ENCODE peak calls at places on chromosome 10, in ten cellular contexts. X, S, W, R, Y, K, C, E, G and A are unnamed samples.

GRCh38 chr10:52644678-52645434 is 127.7 kb downstream of the MBL2 start:
- DNase-seq in W (no peak), Y (peak; percentile 49), R (peak; percentile 24), G (peak; percentile 0), S (peak; percentile 6), E (peak; percentile 20), K (peak; percentile 32), C (peak; percentile 62), X (peak; percentile 39), A (peak; percentile 69)

GRCh38 chr10:97611473-97611872 is 21.8 kb downstream of the MORN4 start:
- DNase-seq in X (no peak), W (no peak), E (no peak), Y (no peak), R (no peak), C (peak; percentile 7), S (no peak), K (no peak), G (no peak), A (no peak)

GRCh38 chr10:61798711-61799110 is 102.8 kb upstream of the ARID5B start:
- DNase-seq in W (no peak), S (no peak), Y (no peak), C (no peak), R (no peak), E (no peak), X (no peak), K (no peak), G (no peak), A (no peak)

GRCh38 chr10:110535958-110536891 is 31.3 kb upstream of the SMC3 start:
- DNase-seq in S (no peak), E (no peak), R (no peak), W (no peak), X (no peak), G (peak; percentile 62), Y (peak; percentile 73), K (no peak), C (no peak), A (no peak)

GRCh38 chr10:15775513-15775912 is 55.8 kb upstream of the ITGA8 start:
- DNase-seq in W (peak; percentile 59), S (no peak), Y (peak; percentile 77), X (no peak), R (peak; percentile 43), C (no peak), E (no peak), K (no peak), G (no peak), A (no peak)

GRCh38 chr10:132393695-132394181 is 3.3 kb upstream of the PWWP2B start:
- DNase-seq in C (no peak), S (no peak), W (no peak), K (no peak), Y (no peak), X (no peak), E (no peak), G (no peak), R (no peak), A (no peak)

GRCh38 chr10:62810131-62810530 is 5.6 kb downstream of the ADO start:
- DNase-seq in X (no peak), G (no peak), Y (no peak), W (no peak), S (no peak), E (no peak), K (no peak), C (no peak), R (no peak), A (no peak)

GRCh38 chr10:27959093-27959715 is 39.7 kb downstream of the ODAD2 start:
- DNase-seq in X (no peak), C (no peak), S (no peak), G (no peak), E (no peak), W (no peak), R (no peak), Y (peak; percentile 51), K (no peak), A (no peak)

GRCh38 chr10:113052076-113052830 is 102.2 kb downstream of the TCF7L2 start:
- DNase-seq in Y (no peak), R (no peak), X (no peak), S (no peak), K (no peak), E (no peak), W (no peak), G (no peak), C (no peak), A (no peak)

GRCh38 chr10:125012851-125013528 is 71.1 kb downstream of the ZRANB1 start:
- DNase-seq in C (no peak), S (no peak), W (no peak), Y (no peak), K (no peak), X (no peak), R (no peak), E (no peak), G (no peak), A (no peak)

GRCh38 chr10:75159519-75159918 is 48.1 kb downstream of the SAMD8 start:
- DNase-seq in E (no peak), S (no peak), R (no peak), G (no peak), W (no peak), X (no peak), Y (no peak), C (no peak), K (no peak), A (no peak)

GRCh38 chr10:60139798-60140566 is 233.6 kb upstream of the CCDC6 start:
- DNase-seq in W (peak; percentile 14), S (no peak), R (peak; percentile 10), C (no peak), E (no peak), Y (peak; percentile 10), G (no peak), X (no peak), K (no peak), A (no peak)

GRCh38 chr10:14712991-14713422 is 61.7 kb downstream of the FAM107B start:
- DNase-seq in K (no peak), C (no peak), X (no peak), W (no peak), G (no peak), Y (peak; percentile 93), R (no peak), S (no peak), E (peak; percentile 62), A (peak; percentile 90)

GRCh38 chr10:26621889-26622681 is 75.4 kb upstream of the PDSS1 start:
- DNase-seq in C (peak; percentile 65), S (no peak), R (no peak), Y (no peak), K (peak; percentile 33), E (no peak), W (no peak), G (no peak), X (no peak), A (no peak)

GRCh38 chr10:89278034-89278535 is 23.8 kb upstream of the IFIT2 start:
- DNase-seq in E (peak; percentile 70), Y (peak; percentile 96), K (peak; percentile 88), G (no peak), R (peak; percentile 93), X (no peak), W (peak; percentile 84), S (no peak), C (no peak), A (no peak)

GRCh38 chr10:69874464-69874863 is 72.8 kb downstream of the COL13A1 start:
- DNase-seq in E (no peak), C (no peak), Y (peak; percentile 75), W (peak; percentile 33), X (no peak), K (no peak), G (no peak), R (peak; percentile 20), S (no peak), A (no peak)

GRCh38 chr10:43849551-43849950 is 200.9 kb upstream of the ZNF32 start:
- DNase-seq in K (no peak), S (no peak), W (no peak), E (no peak), G (no peak), C (no peak), Y (no peak), X (no peak), R (no peak), A (no peak)

GRCh38 chr10:26733750-26734568 is 36.5 kb downstream of the PDSS1 start:
- DNase-seq in K (no peak), C (no peak), W (no peak), Y (no peak), S (peak; percentile 74), R (no peak), E (no peak), X (no peak), G (no peak), A (no peak)

GRCh38 chr10:132185601-132186487 is 904 bp upstream of the DPYSL4 start:
- DNase-seq in G (peak; percentile 39), X (peak; percentile 53), Y (no peak), W (no peak), K (no peak), C (peak; percentile 57), S (no peak), R (no peak), E (no peak), A (no peak)

GRCh38 chr10:103548581-103549348 is 55.3 kb downstream of the NEURL1 start:
- DNase-seq in K (no peak), G (no peak), E (no peak), R (no peak), C (no peak), Y (no peak), W (no peak), S (no peak), X (peak; percentile 86), A (no peak)